ENCODE peak calls at places on chromosome 22, in four cellular contexts. C, O, K and D are unnamed samples. For H3K27me3, the result is how much of the 10 kb centered on the place peaks cover.

GRCh38 chr22:30885591-30885990 is 83.0 kb downstream of the MORC2 start:
- DNase-seq in C (no peak), O (peak), K (no peak), D (no peak)

GRCh38 chr22:19998991-19999820 is 17.4 kb downstream of the ARVCF start:
- DNase-seq in K (no peak), O (no peak), C (no peak), D (no peak)

GRCh38 chr22:23263651-23264555 is 83.6 kb downstream of the BCR start:
- DNase-seq in K (no peak), C (no peak), O (no peak), D (no peak)

GRCh38 chr22:22460635-22461034 is 47.9 kb downstream of the ZNF280B start:
- DNase-seq in O (no peak), K (peak), C (peak), D (no peak)

GRCh38 chr22:49718396-49718795 is 109.3 kb downstream of the BRD1 start:
- DNase-seq in O (no peak), C (no peak), K (no peak), D (no peak)

GRCh38 chr22:25048659-25049657 is 96.4 kb downstream of the KIAA1671 start:
- DNase-seq in O (no peak), C (peak), K (peak), D (no peak)

GRCh38 chr22:24681236-24681635 is 78.2 kb downstream of the GGT1 start:
- DNase-seq in O (no peak), C (no peak), K (peak), D (no peak)

GRCh38 chr22:31488988-31489617 is 539 bp downstream of the EIF4ENIF1 start:
- DNase-seq in C (peak), O (no peak), K (peak), D (no peak)

GRCh38 chr22:40462195-40462988 is 92.0 kb downstream of the SGSM3 start:
- DNase-seq in K (no peak), C (no peak), O (no peak), D (no peak)

GRCh38 chr22:43823911-43824665 is 12.0 kb upstream of the EFCAB6 start:
- DNase-seq in K (no peak), C (no peak), O (no peak), D (no peak)

GRCh38 chr22:35638408-35638807 is 9.8 kb upstream of the APOL6 start:
- DNase-seq in O (no peak), C (no peak), K (peak), D (no peak)

GRCh38 chr22:29158546-29158945 is 47.1 kb upstream of the EMID1 start:
- DNase-seq in K (no peak), C (no peak), O (peak), D (no peak)
- H3K27me3 ChIP-seq in K (under half), C (under half), O (under half), D (under half)

DNA sequence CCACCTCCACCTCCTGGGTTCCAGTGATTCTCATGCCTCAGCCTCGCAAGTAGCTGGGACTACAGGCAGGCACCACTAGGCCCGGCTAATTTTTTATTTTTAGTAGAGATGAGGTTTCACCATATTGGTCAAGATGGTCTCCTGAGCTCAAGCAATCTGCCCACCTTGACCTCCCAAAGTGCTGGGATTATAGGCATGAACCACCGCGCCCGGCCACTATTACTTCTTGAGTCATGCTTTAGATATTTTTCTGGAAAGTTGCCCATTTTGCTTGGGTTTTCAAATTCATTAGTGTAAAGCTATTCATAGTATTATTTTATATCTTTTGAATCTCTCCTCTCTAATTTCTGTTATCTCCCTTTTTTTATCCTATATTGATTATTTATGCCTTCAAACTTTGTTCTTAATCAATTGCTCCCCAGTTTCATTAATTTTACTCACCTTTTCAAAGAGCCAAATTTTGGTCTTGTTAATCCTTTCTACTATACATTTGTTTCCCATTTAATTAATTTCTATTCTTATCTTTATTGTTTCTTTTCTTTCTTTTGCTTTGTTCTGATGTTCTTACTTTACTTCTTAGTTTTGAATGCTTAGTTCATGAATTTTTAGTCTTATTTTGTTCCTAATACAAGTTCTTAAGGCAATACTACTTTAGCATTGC is 10.3 kb upstream of the RAC2 start:
- DNase-seq in K (peak), O (no peak), C (peak), D (no peak)
- H3K4me3 ChIP-seq in K (no peak), O (no peak), C (no peak), D (no peak)

DNA sequence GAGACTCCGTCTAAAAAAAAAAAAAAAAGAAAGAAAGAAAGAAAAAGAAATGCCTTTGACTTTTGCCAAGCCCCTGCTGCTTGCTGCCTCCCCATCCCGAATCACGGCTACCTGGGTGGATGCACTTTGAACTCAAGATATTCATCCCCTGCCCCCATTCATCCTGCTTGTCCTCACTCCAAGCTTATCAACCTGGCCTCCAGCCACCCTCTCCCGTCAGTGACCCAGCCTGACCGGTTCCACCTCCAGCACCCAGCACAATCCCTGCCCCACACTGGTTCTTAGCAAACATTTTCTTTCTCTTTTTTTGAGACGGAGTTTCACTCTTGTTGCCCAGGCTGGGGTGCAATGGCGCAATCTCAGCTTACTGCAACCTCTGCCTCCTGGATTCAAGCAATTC is 44.4 kb downstream of the CYTH4 start:
- DNase-seq in O (no peak), C (no peak), K (no peak), D (no peak)
- H3K27ac ChIP-seq in O (no peak), C (no peak), K (no peak), D (no peak)

DNA sequence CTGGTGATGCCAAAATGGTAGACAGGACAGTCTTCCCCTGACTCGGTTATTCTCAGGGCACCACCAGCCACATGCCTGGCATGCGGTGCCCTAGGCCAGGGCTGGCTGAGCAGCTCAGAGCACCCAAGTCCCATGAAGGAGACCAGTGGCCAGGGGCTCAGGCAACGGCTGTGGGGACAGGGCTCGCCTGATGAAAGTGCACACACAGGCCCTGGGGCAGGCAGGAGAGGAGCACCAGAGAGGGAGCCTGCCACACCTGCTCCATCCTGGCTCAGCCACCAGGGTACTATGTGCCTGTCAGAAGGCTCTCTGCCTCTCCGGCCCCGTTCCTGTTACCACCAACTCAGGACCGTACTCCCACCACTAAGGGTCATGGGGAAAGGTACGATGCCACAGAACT is 12.1 kb downstream of the ELFN2 start:
- DNase-seq in O (no peak), C (no peak), K (no peak), D (no peak)
- H3K27me3 ChIP-seq in O (under half), C (under half), K (under half), D (under half)

DNA sequence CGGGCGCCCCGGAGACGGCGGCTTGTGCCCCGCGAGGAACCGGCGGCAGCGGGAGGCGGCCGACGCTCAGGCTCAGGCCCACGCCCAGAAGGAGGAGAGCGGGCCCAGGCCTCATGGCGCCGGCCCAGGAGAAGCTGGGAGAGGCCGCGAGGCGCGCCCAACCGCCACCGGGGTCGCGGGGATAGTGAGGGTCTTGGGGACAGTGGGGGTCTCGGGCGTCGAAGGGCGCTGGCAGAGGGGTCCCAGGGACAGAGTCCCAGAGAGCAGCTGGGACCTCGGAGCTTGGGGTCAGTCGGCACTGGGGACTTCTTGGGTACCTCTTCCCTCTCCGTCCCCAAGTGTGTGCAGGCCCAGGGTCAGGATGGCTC is at the start of gene PKDREJ:
- DNase-seq in O (no peak), K (no peak), C (no peak), D (no peak)
- H3K4me3 ChIP-seq in O (peak), K (no peak), C (no peak), D (peak)